ENCODE peak calls at places on chromosomes 16 and 17, in ten cellular contexts. J is amygdala, P is AG20443, T is Right ventricle myocardium superior, V is NCI-H1930, Z is dorsolateral prefrontal cortex, F is H54, U is tibial nerve, S is NCI-H2081, X is activated T-helper 1 cell treated with Interleukin-2 at 50 U/mL for 16 hours. D is an unnamed sample.

GRCh38 chr16:87826798-87827587 is 42.3 kb downstream of the SLC7A5 start:
- DNase-seq in J (no peak), P (no peak), T (no peak), V (no peak), Z (no peak), F (no peak), U (no peak), S (no peak), X (no peak), D (no peak)

GRCh38 chr16:56425439-56425832 is at the start of gene AMFR:
- DNase-seq in J (peak), P (peak), T (peak), V (peak), Z (peak), F (peak), U (peak), S (peak), X (peak), D (peak)

GRCh38 chr16:65229191-65229662 is 107.4 kb upstream of the CDH11 start:
- DNase-seq in J (no peak), P (peak), T (no peak), V (no peak), Z (no peak), F (no peak), U (no peak), S (no peak), X (no peak), D (no peak)

GRCh38 chr17:81020767-81021497 is 14.0 kb upstream of the BAIAP2 start:
- DNase-seq in J (peak), P (peak), T (peak), V (no peak), Z (peak), F (peak), U (no peak), S (no peak), X (no peak), D (no peak)

GRCh38 chr17:36506831-36507230 is 20.4 kb downstream of the ZNHIT3 start:
- DNase-seq in J (no peak), P (no peak), T (no peak), V (no peak), Z (no peak), F (no peak), U (no peak), S (no peak), X (no peak), D (no peak)

GRCh38 chr17:32960815-32961214 is 30.8 kb upstream of the SPACA3 start:
- DNase-seq in J (no peak), P (peak), T (no peak), V (no peak), Z (no peak), F (no peak), U (no peak), S (no peak), X (no peak), D (no peak)

GRCh38 chr17:4772235-4772613 is 538 bp downstream of the TM4SF5 start:
- DNase-seq in J (no peak), P (no peak), T (no peak), V (no peak), Z (no peak), F (no peak), U (no peak), S (no peak), X (no peak), D (no peak)

GRCh38 chr17:47728214-47728877 is 4.7 kb upstream of the TBX21 start:
- DNase-seq in J (no peak), P (no peak), T (no peak), V (no peak), Z (no peak), F (no peak), U (no peak), S (no peak), X (no peak), D (no peak)

GRCh38 chr17:60049936-60050335 is 28.8 kb downstream of the HEATR6 start:
- DNase-seq in J (no peak), P (no peak), T (no peak), V (no peak), Z (no peak), F (no peak), U (no peak), S (no peak), X (no peak), D (no peak)

GRCh38 chr17:74552037-74552436 is 6.1 kb upstream of the CD300C start:
- DNase-seq in J (no peak), P (no peak), T (no peak), V (no peak), Z (no peak), F (no peak), U (no peak), S (no peak), X (no peak), D (no peak)

GRCh38 chr17:79303641-79304205 is 229.1 kb downstream of the ENGASE start:
- DNase-seq in J (no peak), P (no peak), T (no peak), V (no peak), Z (no peak), F (no peak), U (no peak), S (no peak), X (no peak), D (no peak)

GRCh38 chr17:59377410-59377809 is 46.0 kb downstream of the YPEL2 start:
- DNase-seq in J (no peak), P (no peak), T (no peak), V (no peak), Z (no peak), F (peak), U (no peak), S (peak), X (no peak), D (no peak)

GRCh38 chr16:52852978-52853377 is 199.7 kb downstream of the CHD9NB start:
- DNase-seq in J (no peak), P (no peak), T (no peak), V (no peak), Z (no peak), F (no peak), U (no peak), S (no peak), X (no peak), D (no peak)

GRCh38 chr16:74232831-74233465 is 63.7 kb upstream of the PSMD7 start:
- DNase-seq in J (no peak), P (no peak), T (no peak), V (no peak), Z (no peak), F (no peak), U (no peak), S (no peak), X (no peak), D (no peak)

GRCh38 chr17:28392491-28392890 is 13.5 kb downstream of the SLC46A1 start:
- DNase-seq in J (no peak), P (peak), T (no peak), V (no peak), Z (no peak), F (no peak), U (no peak), S (no peak), X (no peak), D (no peak)

GRCh38 chr17:49442051-49442450 is 27.4 kb upstream of the PHB1 start:
- DNase-seq in J (no peak), P (no peak), T (no peak), V (no peak), Z (no peak), F (no peak), U (no peak), S (no peak), X (no peak), D (no peak)

GRCh38 chr16:53530046-53530445 is 27.0 kb upstream of the AKTIP start:
- DNase-seq in J (no peak), P (no peak), T (no peak), V (no peak), Z (no peak), F (no peak), U (no peak), S (peak), X (no peak), D (no peak)

GRCh38 chr16:51757921-51758479 is 606.9 kb upstream of the SALL1 start:
- DNase-seq in J (no peak), P (no peak), T (no peak), V (no peak), Z (no peak), F (no peak), U (no peak), S (no peak), X (no peak), D (no peak)